ENCODE peak calls at places on chromosomes 16 and 17, in five cellular contexts. One of them, this sample, is unnamed. For H3K79me2, the result is how much of the 10 kb centered on the place peaks cover.

GRCh38 chr17:35011671-35012216 is 31.4 kb downstream of the LIG3 start:
- DNase-seq in mesendoderm: no peak
- DNase-seq in Karpas-422: no peak
- DNase-seq in endothelial cell of umbilical vein: no peak
- DNase-seq in HepG2: no peak
- DNase-seq in this sample: no peak

GRCh38 chr17:80030730-80031410 is 4.8 kb downstream of the TBC1D16 start:
- DNase-seq in mesendoderm: no peak
- DNase-seq in Karpas-422: no peak
- DNase-seq in endothelial cell of umbilical vein: no peak
- DNase-seq in HepG2: no peak
- DNase-seq in this sample: no peak

GRCh38 chr17:79931517-79932309 is 92.5 kb upstream of the CBX4 start:
- DNase-seq in mesendoderm: no peak
- DNase-seq in Karpas-422: no peak
- DNase-seq in endothelial cell of umbilical vein: no peak
- DNase-seq in HepG2: peak
- DNase-seq in this sample: no peak

GRCh38 chr17:57004944-57005579 is 27.1 kb downstream of the SCPEP1 start:
- DNase-seq in mesendoderm: peak
- DNase-seq in Karpas-422: peak
- DNase-seq in endothelial cell of umbilical vein: no peak
- DNase-seq in HepG2: no peak
- DNase-seq in this sample: no peak

GRCh38 chr17:40018211-40019121 is 3.2 kb downstream of the CSF3 start:
- DNase-seq in mesendoderm: peak
- DNase-seq in Karpas-422: no peak
- DNase-seq in endothelial cell of umbilical vein: no peak
- DNase-seq in HepG2: no peak
- DNase-seq in this sample: no peak

GRCh38 chr16:86306046-86306644 is 204.2 kb upstream of the FOXF1 start:
- DNase-seq in mesendoderm: no peak
- DNase-seq in Karpas-422: no peak
- DNase-seq in endothelial cell of umbilical vein: no peak
- DNase-seq in HepG2: no peak
- DNase-seq in this sample: no peak

GRCh38 chr16:27461483-27462171 is 59.7 kb downstream of the IL21R start:
- DNase-seq in mesendoderm: no peak
- DNase-seq in Karpas-422: no peak
- DNase-seq in endothelial cell of umbilical vein: peak
- DNase-seq in HepG2: no peak
- DNase-seq in this sample: no peak

GRCh38 chr17:64320613-64321553 is 57.8 kb upstream of the TEX2 start:
- DNase-seq in mesendoderm: peak
- DNase-seq in Karpas-422: peak
- DNase-seq in endothelial cell of umbilical vein: peak
- DNase-seq in HepG2: peak
- DNase-seq in this sample: peak

GRCh38 chr16:73166972-73167550 is 119.1 kb upstream of the ZFHX3 start:
- DNase-seq in mesendoderm: no peak
- DNase-seq in Karpas-422: no peak
- DNase-seq in endothelial cell of umbilical vein: no peak
- DNase-seq in HepG2: no peak
- DNase-seq in this sample: no peak

GRCh38 chr16:10971560-10971961 is 27.2 kb downstream of the CLEC16A start:
- DNase-seq in mesendoderm: peak
- DNase-seq in Karpas-422: peak
- DNase-seq in endothelial cell of umbilical vein: peak
- DNase-seq in HepG2: peak
- DNase-seq in this sample: peak

GRCh38 chr16:57531253-57531575 is 5.2 kb downstream of the CCDC102A start:
- DNase-seq in mesendoderm: no peak
- DNase-seq in Karpas-422: no peak
- DNase-seq in endothelial cell of umbilical vein: no peak
- DNase-seq in HepG2: no peak
- DNase-seq in this sample: no peak

GRCh38 chr17:66580601-66581385 is 254.1 kb upstream of the CACNG5 start:
- DNase-seq in mesendoderm: no peak
- DNase-seq in Karpas-422: no peak
- DNase-seq in endothelial cell of umbilical vein: peak
- DNase-seq in HepG2: no peak
- DNase-seq in this sample: no peak

DNA sequence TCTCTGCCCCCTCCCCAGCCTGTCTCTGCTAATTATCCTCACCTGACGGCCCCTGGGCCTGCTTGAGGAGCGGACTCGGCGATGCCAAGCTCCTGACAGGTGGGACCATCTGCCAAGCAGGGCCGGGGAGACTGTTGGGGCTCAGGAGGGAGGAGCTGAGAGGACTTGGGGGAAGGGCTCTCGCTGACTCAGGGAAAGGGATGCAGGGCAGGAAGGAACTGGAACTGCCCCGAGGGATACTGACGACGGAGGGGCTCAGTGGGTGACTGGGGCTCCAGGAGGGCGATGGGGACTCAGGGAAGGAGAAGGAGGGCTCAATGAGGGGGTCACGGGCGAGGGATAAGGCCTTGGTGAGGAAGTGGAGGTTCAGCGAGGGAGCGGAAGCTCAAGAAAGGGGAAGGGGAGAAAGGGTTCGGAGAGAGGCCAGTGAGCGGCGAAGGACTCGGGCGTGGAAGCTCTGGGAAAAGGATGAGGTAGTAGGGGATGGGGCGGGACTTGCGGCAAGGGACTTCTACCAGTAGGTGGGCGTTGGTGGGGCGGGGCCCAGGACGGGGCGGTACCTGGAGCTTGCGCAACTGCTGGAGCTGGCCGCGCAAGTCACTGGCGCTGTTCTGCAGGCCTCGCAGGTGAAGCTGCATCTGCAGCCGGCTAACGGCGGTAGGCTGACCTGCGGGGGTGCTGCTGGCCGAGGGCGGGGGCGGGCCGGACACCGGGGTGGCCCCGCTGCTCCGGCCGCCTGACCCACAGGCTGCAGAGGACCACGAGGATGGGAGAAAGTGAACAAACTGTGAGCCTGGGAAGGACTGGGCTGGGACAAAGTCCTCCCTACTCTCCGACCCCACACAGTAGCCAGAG is 46.5 kb downstream of the SRCIN1 start:
- DNase-seq in mesendoderm: peak
- DNase-seq in Karpas-422: peak
- DNase-seq in endothelial cell of umbilical vein: peak
- DNase-seq in HepG2: peak
- DNase-seq in this sample: peak
- H3K9ac ChIP-seq in mesendoderm: peak
- H3K9ac ChIP-seq in Karpas-422: peak
- H3K9ac ChIP-seq in endothelial cell of umbilical vein: no peak
- H3K9ac ChIP-seq in HepG2: no peak
- H3K9ac ChIP-seq in this sample: peak

DNA sequence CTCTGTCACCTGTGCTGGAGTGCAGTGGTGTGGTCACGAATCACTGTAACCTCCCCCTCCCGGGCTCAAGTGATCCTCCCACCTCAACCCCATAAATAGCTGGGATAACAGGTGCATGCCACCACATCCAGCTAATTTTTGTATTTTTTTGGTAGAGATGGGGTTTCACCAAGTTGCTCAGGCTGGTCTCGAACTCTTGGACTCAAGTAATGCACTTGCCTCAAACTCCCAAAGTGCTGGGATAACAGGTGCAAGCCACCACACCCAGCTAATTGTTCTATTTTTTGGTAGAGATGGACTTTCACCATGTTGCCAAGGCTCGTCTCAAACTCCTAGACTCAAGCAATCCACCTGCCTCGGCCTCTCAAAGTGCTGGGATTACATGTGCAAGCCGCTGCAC is 86.5 kb downstream of the STH start:
- DNase-seq in mesendoderm: no peak
- DNase-seq in Karpas-422: no peak
- DNase-seq in endothelial cell of umbilical vein: no peak
- DNase-seq in HepG2: no peak
- DNase-seq in this sample: no peak
- H3K79me2 ChIP-seq in mesendoderm: under half
- H3K79me2 ChIP-seq in Karpas-422: half or more
- H3K79me2 ChIP-seq in endothelial cell of umbilical vein: half or more
- H3K79me2 ChIP-seq in HepG2: half or more
- H3K79me2 ChIP-seq in this sample: half or more

GRCh38 chr17:44108440-44109311 is 14.8 kb downstream of the HDAC5 start:
- DNase-seq in mesendoderm: no peak
- DNase-seq in Karpas-422: no peak
- DNase-seq in endothelial cell of umbilical vein: no peak
- DNase-seq in HepG2: peak
- DNase-seq in this sample: no peak
- H3K4me3 ChIP-seq in mesendoderm: no peak
- H3K4me3 ChIP-seq in Karpas-422: no peak
- H3K4me3 ChIP-seq in endothelial cell of umbilical vein: no peak
- H3K4me3 ChIP-seq in HepG2: peak
- H3K4me3 ChIP-seq in this sample: no peak

GRCh38 chr16:23869052-23869451 is 33.3 kb downstream of the PRKCB start:
- DNase-seq in mesendoderm: peak
- DNase-seq in Karpas-422: no peak
- DNase-seq in endothelial cell of umbilical vein: no peak
- DNase-seq in HepG2: no peak
- DNase-seq in this sample: peak

GRCh38 chr16:23867566-23867965 is 31.8 kb downstream of the PRKCB start:
- DNase-seq in mesendoderm: no peak
- DNase-seq in Karpas-422: no peak
- DNase-seq in endothelial cell of umbilical vein: no peak
- DNase-seq in HepG2: no peak
- DNase-seq in this sample: no peak

GRCh38 chr16:23865853-23866252 is 30.1 kb downstream of the PRKCB start:
- DNase-seq in mesendoderm: peak
- DNase-seq in Karpas-422: no peak
- DNase-seq in endothelial cell of umbilical vein: no peak
- DNase-seq in HepG2: no peak
- DNase-seq in this sample: no peak

GRCh38 chr16:23863511-23864422 is 28.0 kb downstream of the PRKCB start:
- DNase-seq in mesendoderm: no peak
- DNase-seq in Karpas-422: peak
- DNase-seq in endothelial cell of umbilical vein: no peak
- DNase-seq in HepG2: peak
- DNase-seq in this sample: peak

GRCh38 chr16:23866628-23867027 is 30.8 kb downstream of the PRKCB start:
- DNase-seq in mesendoderm: no peak
- DNase-seq in Karpas-422: no peak
- DNase-seq in endothelial cell of umbilical vein: no peak
- DNase-seq in HepG2: no peak
- DNase-seq in this sample: no peak
- H3K9ac ChIP-seq in mesendoderm: no peak
- H3K9ac ChIP-seq in Karpas-422: no peak
- H3K9ac ChIP-seq in endothelial cell of umbilical vein: no peak
- H3K9ac ChIP-seq in HepG2: no peak
- H3K9ac ChIP-seq in this sample: no peak

DNA sequence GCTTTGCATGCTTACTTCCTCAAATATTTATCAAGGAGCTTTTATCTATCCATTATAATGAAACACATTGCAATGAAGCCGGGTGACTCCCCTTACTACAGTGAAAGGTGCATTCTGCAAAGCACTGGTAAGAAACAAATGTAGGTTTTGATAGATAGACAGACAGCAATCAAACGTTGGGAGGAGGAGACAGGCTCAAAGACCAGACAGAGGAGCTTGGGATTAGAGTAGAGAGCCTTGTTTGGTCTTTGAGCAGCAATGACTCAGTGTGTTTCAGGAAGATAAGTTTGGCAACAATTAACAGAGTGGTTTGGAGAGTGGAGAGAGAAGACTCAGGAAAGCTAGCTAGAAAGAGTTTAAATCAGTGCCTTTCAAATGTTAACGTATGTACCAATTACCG is 68.8 kb downstream of the ZNF18 start:
- DNase-seq in mesendoderm: peak
- DNase-seq in Karpas-422: no peak
- DNase-seq in endothelial cell of umbilical vein: no peak
- DNase-seq in HepG2: peak
- DNase-seq in this sample: no peak
- H3K79me2 ChIP-seq in mesendoderm: under half
- H3K79me2 ChIP-seq in Karpas-422: under half
- H3K79me2 ChIP-seq in endothelial cell of umbilical vein: under half
- H3K79me2 ChIP-seq in HepG2: under half
- H3K79me2 ChIP-seq in this sample: under half

DNA sequence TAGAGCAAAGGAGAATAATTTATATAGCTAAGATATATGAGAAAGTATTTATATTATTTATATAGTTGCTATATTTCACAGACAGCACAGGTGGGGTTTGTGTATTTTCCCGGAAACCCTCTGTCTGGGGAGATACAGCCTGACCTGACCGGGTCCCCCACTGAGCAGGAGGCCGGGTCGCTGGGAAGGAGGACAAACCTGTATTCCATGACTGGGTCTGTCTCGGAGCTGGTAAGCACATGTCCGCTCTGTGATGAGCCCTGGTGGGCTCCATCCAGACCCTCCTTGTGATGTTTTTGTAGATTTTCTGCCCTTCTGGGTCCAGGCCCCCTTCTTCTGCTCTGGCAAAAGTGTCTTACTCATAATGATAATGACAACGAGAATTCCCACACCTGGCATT is 27.7 kb downstream of the WNT9B start:
- DNase-seq in mesendoderm: no peak
- DNase-seq in Karpas-422: no peak
- DNase-seq in endothelial cell of umbilical vein: no peak
- DNase-seq in HepG2: no peak
- DNase-seq in this sample: no peak
- H3K4me3 ChIP-seq in mesendoderm: no peak
- H3K4me3 ChIP-seq in Karpas-422: no peak
- H3K4me3 ChIP-seq in endothelial cell of umbilical vein: no peak
- H3K4me3 ChIP-seq in HepG2: no peak
- H3K4me3 ChIP-seq in this sample: no peak

GRCh38 chr16:53745753-53746258 is 41.9 kb downstream of the FTO start:
- DNase-seq in mesendoderm: peak
- DNase-seq in Karpas-422: no peak
- DNase-seq in endothelial cell of umbilical vein: no peak
- DNase-seq in HepG2: no peak
- DNase-seq in this sample: no peak

GRCh38 chr16:53743149-53743566 is 39.2 kb downstream of the FTO start:
- DNase-seq in mesendoderm: peak
- DNase-seq in Karpas-422: peak
- DNase-seq in endothelial cell of umbilical vein: peak
- DNase-seq in HepG2: peak
- DNase-seq in this sample: peak

GRCh38 chr16:53741546-53741945 is 37.6 kb downstream of the FTO start:
- DNase-seq in mesendoderm: no peak
- DNase-seq in Karpas-422: no peak
- DNase-seq in endothelial cell of umbilical vein: no peak
- DNase-seq in HepG2: no peak
- DNase-seq in this sample: no peak

GRCh38 chr16:53745126-53745525 is 41.2 kb downstream of the FTO start:
- DNase-seq in mesendoderm: peak
- DNase-seq in Karpas-422: no peak
- DNase-seq in endothelial cell of umbilical vein: no peak
- DNase-seq in HepG2: no peak
- DNase-seq in this sample: no peak

DNA sequence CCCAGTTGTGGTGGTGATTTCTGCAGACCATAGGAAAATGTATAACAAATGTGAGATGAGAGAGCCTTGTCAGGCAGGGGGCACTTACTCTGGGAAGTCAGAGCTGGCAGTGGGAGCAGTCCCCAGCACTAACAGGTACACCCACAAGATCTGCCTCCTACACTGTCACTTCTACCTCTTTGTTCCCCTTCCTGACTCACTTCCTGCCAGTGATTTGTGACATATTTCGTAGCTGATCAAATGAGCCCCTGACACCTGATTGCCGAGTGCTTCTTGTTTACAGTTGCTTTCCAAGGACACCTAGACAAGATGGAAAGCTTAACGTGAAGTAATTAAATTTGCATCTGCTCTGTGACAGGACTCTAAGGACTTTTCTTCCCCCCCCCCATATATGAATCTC is 40.5 kb downstream of the FTO start:
- DNase-seq in mesendoderm: peak
- DNase-seq in Karpas-422: peak
- DNase-seq in endothelial cell of umbilical vein: no peak
- DNase-seq in HepG2: peak
- DNase-seq in this sample: peak
- H3K9ac ChIP-seq in mesendoderm: no peak
- H3K9ac ChIP-seq in Karpas-422: peak
- H3K9ac ChIP-seq in endothelial cell of umbilical vein: no peak
- H3K9ac ChIP-seq in HepG2: peak
- H3K9ac ChIP-seq in this sample: no peak